ENCODE peak calls at places on chromosomes 12 and 14, in eight cellular contexts. F is coronary artery; B is anterior cingulate cortex; L is GM03348; W is activated CD4-positive, alpha-beta T cell treated with anti-CD3 and anti-CD28 coated beads, Interleukin-2, amount 10 ng/mL, durations not matched to agents 7 days and 5 days; E is stimulated activated CD8-positive, alpha-beta memory T cell treated with anti-CD3 and anti-CD28 coated beads, Interleukin-12 subunit alpha, Interleukin-12 subunit beta, amount 100 ng/mL, for 4 hours; A is right atrium auricular region; O is lung. T is an unnamed sample.

GRCh38 chr12:48106574-48107251 is 834 bp upstream of the SENP1 start:
- DNase-seq in A (no peak), F (no peak), L (no peak), E (no peak), O (no peak), B (no peak), W (no peak), T (no peak)

GRCh38 chr14:64717870-64718269 is 13.6 kb downstream of the PLEKHG3 start:
- DNase-seq in O (no peak), F (no peak), L (no peak), A (no peak), B (peak; percentile 25), W (no peak), E (no peak), T (no peak)

GRCh38 chr12:1698638-1699214 is 7.9 kb downstream of the ADIPOR2 start:
- DNase-seq in L (no peak), W (no peak), F (no peak), O (no peak), E (no peak), A (no peak), B (no peak), T (no peak)

GRCh38 chr14:59360923-59361794 is 104.0 kb downstream of the GPR135 start:
- DNase-seq in O (peak; percentile 81), E (no peak), L (peak; percentile 21), W (no peak), F (no peak), B (peak; percentile 14), A (peak; percentile 81), T (peak; percentile 87)

GRCh38 chr12:94074970-94075695 is 73.2 kb upstream of the PLXNC1 start:
- DNase-seq in B (peak; percentile 4), A (peak; percentile 86), E (no peak), F (peak; percentile 86), L (peak; percentile 90), O (peak; percentile 68), W (no peak), T (peak; percentile 54)

GRCh38 chr14:89372156-89372555 is 44.9 kb downstream of the FOXN3 start:
- DNase-seq in B (no peak), O (no peak), L (peak; percentile 53), A (no peak), W (no peak), F (no peak), E (no peak), T (no peak)

GRCh38 chr14:56482306-56482705 is 97.3 kb upstream of the TMEM260 start:
- DNase-seq in W (no peak), F (no peak), O (no peak), E (no peak), L (no peak), A (no peak), B (no peak), T (peak; percentile 26)

GRCh38 chr12:105861232-105861631 is 277.5 kb downstream of the NUAK1 start:
- DNase-seq in E (no peak), F (no peak), W (no peak), O (no peak), A (no peak), L (no peak), B (no peak), T (no peak)

GRCh38 chr12:106032141-106032925 is 106.4 kb downstream of the NUAK1 start:
- DNase-seq in W (no peak), B (no peak), F (no peak), L (peak; percentile 41), E (no peak), A (no peak), O (no peak), T (no peak)

GRCh38 chr14:35821546-35822411 is 4.4 kb upstream of the BRMS1L start:
- DNase-seq in A (no peak), W (peak; percentile 23), E (no peak), L (peak; percentile 58), F (no peak), B (no peak), O (no peak), T (peak; percentile 68)

GRCh38 chr14:55454264-55455151 is 14.1 kb upstream of the TBPL2 start:
- DNase-seq in B (peak; percentile 31), A (no peak), L (peak; percentile 36), O (no peak), W (no peak), E (no peak), F (no peak), T (peak; percentile 84)

GRCh38 chr12:44876554-44877275 is 600 bp upstream of the NELL2 start:
- DNase-seq in B (peak; percentile 50), O (peak; percentile 29), F (no peak), W (peak; percentile 48), L (peak; percentile 59), E (peak; percentile 17), A (no peak), T (no peak)

GRCh38 chr12:120708646-120709045 is 1.6 kb upstream of the UNC119B start:
- DNase-seq in L (no peak), B (no peak), W (no peak), A (no peak), E (no peak), F (no peak), O (no peak), T (no peak)

GRCh38 chr12:42904683-42905418 is 315.3 kb upstream of the PRICKLE1 start:
- DNase-seq in B (peak; percentile 51), E (no peak), F (no peak), A (no peak), O (no peak), W (no peak), L (peak; percentile 5), T (no peak)

GRCh38 chr12:118164798-118165486 is 29.0 kb downstream of the PEBP1 start:
- DNase-seq in B (peak; percentile 3), O (peak; percentile 36), L (peak; percentile 54), A (no peak), W (peak; percentile 17), F (no peak), E (no peak), T (peak; percentile 56)

GRCh38 chr12:121786441-121786825 is 7.1 kb downstream of the RHOF start:
- DNase-seq in O (peak; percentile 89), A (no peak), W (peak; percentile 45), F (no peak), B (no peak), L (peak; percentile 69), E (no peak), T (no peak)

GRCh38 chr12:108770963-108771362 is 39.6 kb upstream of the CORO1C start:
- DNase-seq in O (no peak), B (no peak), E (no peak), F (no peak), A (no peak), W (no peak), L (no peak), T (no peak)

GRCh38 chr14:65627315-65627714 is 214.8 kb downstream of the FUT8 start:
- DNase-seq in B (no peak), A (no peak), O (no peak), L (no peak), W (no peak), F (no peak), E (no peak), T (no peak)

GRCh38 chr12:8906781-8907180 is 7.5 kb upstream of the PHC1 start:
- DNase-seq in W (no peak), B (no peak), F (no peak), A (no peak), O (no peak), L (no peak), E (no peak), T (no peak)

T was measured in Kasumi-1.